ENCODE peak calls at places on chromosomes 12 and 14, in five cellular contexts. N is Ammon's horn; K is HEK293T; L is stimulated activated CD8-positive, alpha-beta memory T cell treated with anti-CD3 and anti-CD28 coated beads, Interleukin-15, amount 100 ng/mL, for 24 hours; F is GM20000. Z is an unnamed sample.

GRCh38 chr14:43640718-43641267 is 866.3 kb downstream of the FSCB start:
- DNase-seq in N (no peak), K (no peak), L (no peak), F (no peak), Z (no peak)

GRCh38 chr14:100749967-100750597 is 23.4 kb downstream of the DLK1 start:
- DNase-seq in N (no peak), K (no peak), L (no peak), F (no peak), Z (no peak)

GRCh38 chr12:45660330-45660729 is 69.2 kb upstream of the ARID2 start:
- DNase-seq in N (no peak), K (no peak), L (no peak), F (no peak), Z (peak; percentile 71)

GRCh38 chr14:65910108-65910507 is 497.6 kb downstream of the FUT8 start:
- DNase-seq in N (no peak), K (no peak), L (no peak), F (no peak), Z (no peak)

GRCh38 chr14:84807673-84808072 is 722.3 kb upstream of the FLRT2 start:
- DNase-seq in N (peak; percentile 14), K (no peak), L (no peak), F (no peak), Z (no peak)

GRCh38 chr14:61388173-61388975 is 67.0 kb downstream of the PRKCH start:
- DNase-seq in N (no peak), K (no peak), L (no peak), F (peak; percentile 59), Z (no peak)

GRCh38 chr14:106459971-106460730 is 933.8 kb downstream of the TMEM121 start:
- DNase-seq in N (no peak), K (peak; percentile 46), L (peak; percentile 32), F (peak; percentile 80), Z (no peak)

GRCh38 chr12:23217158-23217557 is 592.2 kb downstream of the ETNK1 start:
- DNase-seq in N (no peak), K (no peak), L (no peak), F (no peak), Z (no peak)

GRCh38 chr12:122080149-122081107 is 1.9 kb downstream of the MLXIP start:
- DNase-seq in N (peak; percentile 82), K (no peak), L (no peak), F (no peak), Z (peak; percentile 77)

GRCh38 chr12:108468149-108468968 is 46.7 kb upstream of the FICD start:
- DNase-seq in N (no peak), K (peak; percentile 40), L (no peak), F (peak; percentile 59), Z (peak; percentile 21)

GRCh38 chr14:51070732-51071131 is 24.2 kb downstream of the TRIM9 start:
- DNase-seq in N (no peak), K (no peak), L (no peak), F (no peak), Z (no peak)

GRCh38 chr12:106135781-106136180 is 3.0 kb downstream of the NUAK1 start:
- DNase-seq in N (no peak), K (no peak), L (no peak), F (no peak), Z (no peak)

GRCh38 chr12:88375960-88376305 is 204.3 kb downstream of the KITLG start:
- DNase-seq in N (no peak), K (no peak), L (no peak), F (no peak), Z (no peak)

GRCh38 chr14:55458800-55459577 is 18.6 kb upstream of the TBPL2 start:
- DNase-seq in N (no peak), K (no peak), L (no peak), F (peak; percentile 74), Z (peak; percentile 14)

GRCh38 chr14:51004801-51005526 is 60.7 kb upstream of the PYGL start:
- DNase-seq in N (no peak), K (no peak), L (no peak), F (no peak), Z (peak; percentile 27)

GRCh38 chr14:104086210-104086660 is 735 bp downstream of the ASPG start:
- DNase-seq in N (no peak), K (no peak), L (no peak), F (no peak), Z (no peak)

GRCh38 chr12:90062799-90063198 is 354.2 kb upstream of the ATP2B1 start:
- DNase-seq in N (no peak), K (peak; percentile 28), L (no peak), F (no peak), Z (no peak)

GRCh38 chr12:115941362-115941761 is 336.1 kb downstream of the MED13L start:
- DNase-seq in N (peak; percentile 20), K (no peak), L (no peak), F (no peak), Z (peak; percentile 73)

GRCh38 chr14:24837280-24838046 is 203.5 kb upstream of the GZMB start:
- DNase-seq in N (no peak), K (no peak), L (no peak), F (no peak), Z (peak; percentile 37)

GRCh38 chr12:57695770-57696432 is 2.0 kb downstream of the OS9 start:
- DNase-seq in N (no peak), K (no peak), L (no peak), F (no peak), Z (no peak)

GRCh38 chr12:10115311-10115710 is 14.7 kb downstream of the CLEC7A start:
- DNase-seq in N (no peak), K (no peak), L (no peak), F (no peak), Z (no peak)

GRCh38 chr12:108205864-108206263 is 76.8 kb downstream of the WSCD2 start:
- DNase-seq in N (no peak), K (no peak), L (no peak), F (no peak), Z (no peak)

GRCh38 chr14:50790568-50790967 is 40.4 kb downstream of the NIN start:
- DNase-seq in N (no peak), K (no peak), L (no peak), F (no peak), Z (no peak)